ENCODE peak calls at places on chromosomes 2 and 18, in ten cellular contexts. T is substantia nigra; N is GM23338; X is EL; H is activated CD4-positive, alpha-beta T cell treated with anti-CD3 and anti-CD28 coated beads, Interleukin-2, amount 50 U/mL, for 4 hours; V is A172; Y is NCI-H774; L is RWPE1; I is caudate nucleus; M is ELR. C is an unnamed sample.

GRCh38 chr2:233801357-233802131 is 23.4 kb downstream of the MROH2A start:
- DNase-seq in M (peak), Y (no peak), X (no peak), V (peak), I (no peak), H (no peak), T (no peak), N (no peak), L (peak), C (no peak)

GRCh38 chr18:9930299-9930884 is 16.6 kb downstream of the VAPA start:
- DNase-seq in I (no peak), V (no peak), T (no peak), X (no peak), L (no peak), M (no peak), N (no peak), H (no peak), Y (no peak), C (no peak)

GRCh38 chr2:8172661-8173060 is 509.2 kb upstream of the ID2 start:
- DNase-seq in Y (no peak), H (no peak), L (no peak), V (no peak), T (no peak), M (no peak), I (no peak), X (no peak), N (no peak), C (no peak)

GRCh38 chr2:102155703-102156515 is 13.4 kb downstream of the IL1R1 start:
- DNase-seq in V (no peak), H (no peak), X (no peak), Y (no peak), M (no peak), L (peak), I (no peak), T (no peak), N (no peak), C (no peak)

GRCh38 chr18:49172246-49172645 is 221.5 kb upstream of the SMAD7 start:
- DNase-seq in M (no peak), V (no peak), X (no peak), T (no peak), L (no peak), I (no peak), Y (no peak), N (no peak), H (no peak), C (no peak)

GRCh38 chr2:166613226-166613625 is 119.2 kb upstream of the SCN7A start:
- DNase-seq in L (no peak), M (no peak), N (no peak), I (no peak), X (no peak), Y (no peak), V (no peak), H (no peak), T (no peak), C (no peak)

GRCh38 chr2:99933894-99934650 is 208.3 kb downstream of the AFF3 start:
- DNase-seq in H (no peak), N (no peak), X (no peak), T (no peak), L (no peak), I (no peak), M (no peak), Y (no peak), V (no peak), C (no peak)

GRCh38 chr2:98882368-98882767 is 53.7 kb downstream of the CRACDL start:
- DNase-seq in T (no peak), Y (no peak), L (no peak), N (no peak), X (no peak), I (no peak), V (no peak), M (no peak), H (no peak), C (no peak)

GRCh38 chr2:16650287-16651249 is 15.1 kb downstream of the CYRIA start:
- DNase-seq in M (peak), L (peak), X (no peak), H (no peak), Y (no peak), I (no peak), N (no peak), T (no peak), V (peak), C (no peak)

GRCh38 chr2:145304501-145304900 is 784.6 kb upstream of the ZEB2 start:
- DNase-seq in T (no peak), H (no peak), N (no peak), Y (no peak), M (no peak), X (no peak), V (no peak), L (no peak), I (no peak), C (no peak)

GRCh38 chr18:65769653-65770052 is 18.8 kb downstream of the CDH7 start:
- DNase-seq in T (no peak), X (no peak), N (no peak), I (no peak), L (no peak), V (no peak), H (no peak), Y (no peak), M (no peak), C (no peak)

GRCh38 chr2:172968061-172968469 is 107.6 kb upstream of the MAP3K20 start:
- DNase-seq in T (no peak), I (no peak), X (peak), M (peak), Y (no peak), L (no peak), H (no peak), V (peak), N (no peak), C (no peak)

GRCh38 chr2:215797676-215798075 is 215.7 kb downstream of the MREG start:
- DNase-seq in H (no peak), V (no peak), X (no peak), L (no peak), Y (no peak), M (no peak), I (no peak), N (no peak), T (no peak), C (no peak)

GRCh38 chr2:36568533-36569246 is 29.3 kb downstream of the FEZ2 start:
- DNase-seq in N (peak), L (peak), X (peak), V (peak), Y (no peak), H (no peak), M (peak), T (no peak), I (no peak), C (no peak)

GRCh38 chr2:196500686-196501431 is 138.7 kb upstream of the CCDC150 start:
- DNase-seq in Y (no peak), X (peak), V (peak), L (peak), I (no peak), N (peak), H (no peak), M (peak), T (no peak), C (no peak)

GRCh38 chr2:120703330-120703994 is 32.2 kb upstream of the GLI2 start:
- DNase-seq in V (peak), M (peak), H (no peak), X (peak), T (no peak), N (no peak), Y (no peak), I (no peak), L (no peak), C (no peak)

GRCh38 chr2:101533611-101534601 is 59.0 kb upstream of the RFX8 start:
- DNase-seq in X (no peak), I (no peak), M (no peak), H (no peak), N (peak), Y (no peak), T (peak), L (no peak), V (no peak), C (peak)

GRCh38 chr18:51531496-51531895 is 334.0 kb upstream of the MEX3C start:
- DNase-seq in H (no peak), I (no peak), V (no peak), N (no peak), M (no peak), Y (no peak), L (peak), X (no peak), T (no peak), C (no peak)

GRCh38 chr2:240225116-240225515 is 84.7 kb upstream of the OTOS start:
- DNase-seq in H (no peak), V (no peak), I (no peak), Y (no peak), M (no peak), L (no peak), T (no peak), N (no peak), X (no peak), C (no peak)

GRCh38 chr2:162379719-162380580 is 36.0 kb downstream of the GCA start:
- DNase-seq in X (no peak), T (no peak), M (no peak), Y (no peak), N (no peak), L (no peak), V (no peak), H (no peak), I (no peak), C (no peak)

GRCh38 chr2:224449212-224450147 is 47.6 kb upstream of the FAM124B start:
- DNase-seq in M (peak), I (no peak), T (no peak), X (peak), L (peak), Y (no peak), V (no peak), H (no peak), N (peak), C (no peak)

GRCh38 chr2:107635883-107636282 is 190.8 kb upstream of the RGPD4 start:
- DNase-seq in L (peak), V (peak), H (no peak), T (no peak), N (no peak), X (peak), Y (no peak), I (no peak), M (peak), C (no peak)